ENCODE peak calls at places on chromosomes 5 and 9, in nine cellular contexts. One of them, this sample, is unnamed.

GRCh38 chr5:91178461-91178860 is 204.7 kb downstream of the ARRDC3 start:
- DNase-seq in endothelial cell of umbilical vein: peak
- DNase-seq in suprapubic skin: no peak
- DNase-seq in spleen: no peak
- DNase-seq in transverse colon: no peak
- DNase-seq in upper lobe of left lung: no peak
- DNase-seq in Panc1: no peak
- DNase-seq in breast epithelium: no peak
- DNase-seq in prostate gland: no peak
- DNase-seq in this sample: no peak

GRCh38 chr5:10243660-10244240 is 5.9 kb downstream of the ATPSCKMT start:
- DNase-seq in spleen: no peak
- DNase-seq in endothelial cell of umbilical vein: no peak
- DNase-seq in transverse colon: no peak
- DNase-seq in Panc1: no peak
- DNase-seq in breast epithelium: no peak
- DNase-seq in suprapubic skin: no peak
- DNase-seq in upper lobe of left lung: no peak
- DNase-seq in prostate gland: no peak
- DNase-seq in this sample: no peak

GRCh38 chr9:124248992-124249391 is 8.8 kb upstream of the NEK6 start:
- DNase-seq in Panc1: no peak
- DNase-seq in endothelial cell of umbilical vein: no peak
- DNase-seq in transverse colon: no peak
- DNase-seq in breast epithelium: no peak
- DNase-seq in spleen: no peak
- DNase-seq in upper lobe of left lung: no peak
- DNase-seq in suprapubic skin: no peak
- DNase-seq in prostate gland: no peak
- DNase-seq in this sample: no peak

GRCh38 chr5:107231191-107231590 is 439.5 kb downstream of the EFNA5 start:
- DNase-seq in prostate gland: no peak
- DNase-seq in Panc1: no peak
- DNase-seq in transverse colon: no peak
- DNase-seq in spleen: no peak
- DNase-seq in breast epithelium: no peak
- DNase-seq in upper lobe of left lung: no peak
- DNase-seq in endothelial cell of umbilical vein: no peak
- DNase-seq in suprapubic skin: no peak
- DNase-seq in this sample: no peak

GRCh38 chr5:59543826-59544442 is 349.6 kb downstream of the PDE4D start:
- DNase-seq in breast epithelium: peak
- DNase-seq in upper lobe of left lung: no peak
- DNase-seq in prostate gland: peak
- DNase-seq in Panc1: no peak
- DNase-seq in endothelial cell of umbilical vein: no peak
- DNase-seq in suprapubic skin: no peak
- DNase-seq in transverse colon: peak
- DNase-seq in spleen: no peak
- DNase-seq in this sample: no peak

GRCh38 chr9:117747571-117747970 is 43.4 kb downstream of the TLR4 start:
- DNase-seq in suprapubic skin: no peak
- DNase-seq in endothelial cell of umbilical vein: no peak
- DNase-seq in prostate gland: peak
- DNase-seq in Panc1: no peak
- DNase-seq in transverse colon: no peak
- DNase-seq in breast epithelium: no peak
- DNase-seq in upper lobe of left lung: no peak
- DNase-seq in spleen: no peak
- DNase-seq in this sample: no peak

GRCh38 chr9:23850242-23851023 is 24.4 kb upstream of the ELAVL2 start:
- DNase-seq in spleen: no peak
- DNase-seq in endothelial cell of umbilical vein: no peak
- DNase-seq in Panc1: no peak
- DNase-seq in transverse colon: no peak
- DNase-seq in upper lobe of left lung: no peak
- DNase-seq in suprapubic skin: no peak
- DNase-seq in breast epithelium: no peak
- DNase-seq in prostate gland: no peak
- DNase-seq in this sample: no peak

GRCh38 chr5:99169309-99169708 is 240.5 kb upstream of the CHD1 start:
- DNase-seq in spleen: no peak
- DNase-seq in breast epithelium: no peak
- DNase-seq in suprapubic skin: no peak
- DNase-seq in transverse colon: no peak
- DNase-seq in endothelial cell of umbilical vein: peak
- DNase-seq in Panc1: no peak
- DNase-seq in prostate gland: no peak
- DNase-seq in upper lobe of left lung: no peak
- DNase-seq in this sample: no peak

GRCh38 chr5:149135536-149136201 is 5.6 kb upstream of the ABLIM3 start:
- DNase-seq in endothelial cell of umbilical vein: peak
- DNase-seq in transverse colon: no peak
- DNase-seq in spleen: no peak
- DNase-seq in breast epithelium: no peak
- DNase-seq in suprapubic skin: no peak
- DNase-seq in prostate gland: no peak
- DNase-seq in Panc1: no peak
- DNase-seq in upper lobe of left lung: peak
- DNase-seq in this sample: no peak

GRCh38 chr9:121369595-121370265 is at the start of gene STOM:
- DNase-seq in spleen: no peak
- DNase-seq in transverse colon: peak
- DNase-seq in upper lobe of left lung: peak
- DNase-seq in prostate gland: peak
- DNase-seq in breast epithelium: peak
- DNase-seq in endothelial cell of umbilical vein: peak
- DNase-seq in Panc1: no peak
- DNase-seq in suprapubic skin: peak
- DNase-seq in this sample: peak

GRCh38 chr9:11618241-11618805 is 1005.5 kb upstream of the PTPRD start:
- DNase-seq in upper lobe of left lung: no peak
- DNase-seq in Panc1: no peak
- DNase-seq in suprapubic skin: peak
- DNase-seq in spleen: no peak
- DNase-seq in breast epithelium: no peak
- DNase-seq in endothelial cell of umbilical vein: no peak
- DNase-seq in prostate gland: no peak
- DNase-seq in transverse colon: no peak
- DNase-seq in this sample: no peak

DNA sequence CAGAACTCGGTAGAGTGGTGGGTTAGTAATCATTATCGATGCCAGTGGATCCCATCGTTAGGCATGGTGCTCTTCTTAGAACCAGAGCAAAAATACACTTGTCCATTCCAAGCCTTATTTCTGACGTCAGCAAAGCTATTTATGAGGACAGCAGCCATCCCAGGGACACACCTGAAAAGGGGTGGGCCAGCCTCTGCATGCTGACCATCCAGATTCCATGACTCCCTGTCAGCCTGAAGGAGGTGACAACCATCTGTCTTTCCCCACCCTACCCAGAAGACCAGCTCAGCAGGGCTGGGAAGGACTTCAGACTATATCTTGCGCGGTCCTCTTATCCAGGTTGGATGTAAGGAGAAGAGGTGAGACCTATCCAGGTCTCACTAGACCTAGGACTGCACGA is 5.7 kb upstream of the NIPAL4 start:
- DNase-seq in suprapubic skin: no peak
- DNase-seq in breast epithelium: no peak
- DNase-seq in transverse colon: no peak
- DNase-seq in spleen: no peak
- DNase-seq in Panc1: no peak
- DNase-seq in prostate gland: no peak
- DNase-seq in endothelial cell of umbilical vein: no peak
- DNase-seq in upper lobe of left lung: no peak
- DNase-seq in this sample: no peak
- TF ChIP-seq POLR2AphosphoS5 in suprapubic skin: no peak
- TF ChIP-seq POLR2AphosphoS5 in breast epithelium: no peak
- TF ChIP-seq POLR2AphosphoS5 in transverse colon: no peak
- TF ChIP-seq POLR2AphosphoS5 in spleen: no peak
- TF ChIP-seq POLR2AphosphoS5 in Panc1: no peak
- TF ChIP-seq POLR2AphosphoS5 in prostate gland: no peak
- TF ChIP-seq POLR2AphosphoS5 in endothelial cell of umbilical vein: no peak
- TF ChIP-seq POLR2AphosphoS5 in upper lobe of left lung: no peak
- TF ChIP-seq POLR2AphosphoS5 in this sample: no peak

DNA sequence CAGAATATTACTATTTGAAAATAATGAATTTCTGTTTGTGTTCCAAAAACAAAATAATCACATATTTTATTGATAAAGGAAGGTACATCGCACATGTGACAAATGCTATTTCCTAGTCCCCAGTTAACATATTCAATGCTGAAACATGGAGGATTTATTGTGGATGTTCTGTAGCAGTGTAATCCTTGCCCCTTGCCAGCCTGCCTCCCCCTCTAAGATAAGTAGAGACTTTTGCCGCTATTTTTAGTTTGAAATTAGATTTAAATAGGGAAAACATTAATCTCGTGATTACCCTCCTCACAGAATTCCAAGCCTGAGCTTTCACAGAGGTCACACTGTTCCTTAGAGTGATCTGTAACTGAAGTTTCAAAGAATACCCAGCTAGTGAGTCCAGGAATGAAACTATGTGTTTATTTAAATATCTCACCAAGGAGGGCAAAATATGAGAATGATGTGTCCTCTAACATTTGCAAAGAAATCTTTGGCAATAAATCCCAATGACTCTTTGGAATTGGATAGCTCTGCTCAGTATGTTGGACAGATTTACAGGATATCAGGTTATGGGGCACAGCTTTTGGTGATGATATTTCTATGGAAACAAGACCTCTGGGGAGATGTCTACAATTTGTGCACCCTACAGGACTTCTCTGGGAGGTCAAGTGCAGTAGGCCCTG is 17.3 kb downstream of the CTXN3 start:
- DNase-seq in spleen: no peak
- DNase-seq in upper lobe of left lung: no peak
- DNase-seq in transverse colon: no peak
- DNase-seq in breast epithelium: no peak
- DNase-seq in endothelial cell of umbilical vein: no peak
- DNase-seq in prostate gland: no peak
- DNase-seq in suprapubic skin: no peak
- DNase-seq in Panc1: no peak
- DNase-seq in this sample: no peak
- H3K27ac ChIP-seq in spleen: no peak
- H3K27ac ChIP-seq in upper lobe of left lung: no peak
- H3K27ac ChIP-seq in transverse colon: peak
- H3K27ac ChIP-seq in breast epithelium: peak
- H3K27ac ChIP-seq in endothelial cell of umbilical vein: no peak
- H3K27ac ChIP-seq in prostate gland: no peak
- H3K27ac ChIP-seq in suprapubic skin: no peak
- H3K27ac ChIP-seq in Panc1: no peak
- H3K27ac ChIP-seq in this sample: peak

GRCh38 chr9:70576121-70576520 is 161.7 kb upstream of the KLF9 start:
- DNase-seq in suprapubic skin: no peak
- DNase-seq in upper lobe of left lung: no peak
- DNase-seq in transverse colon: no peak
- DNase-seq in endothelial cell of umbilical vein: no peak
- DNase-seq in breast epithelium: no peak
- DNase-seq in spleen: no peak
- DNase-seq in prostate gland: no peak
- DNase-seq in Panc1: no peak
- DNase-seq in this sample: no peak

GRCh38 chr9:70573308-70573707 is 158.9 kb upstream of the KLF9 start:
- DNase-seq in breast epithelium: no peak
- DNase-seq in suprapubic skin: no peak
- DNase-seq in endothelial cell of umbilical vein: no peak
- DNase-seq in transverse colon: no peak
- DNase-seq in spleen: no peak
- DNase-seq in Panc1: no peak
- DNase-seq in prostate gland: no peak
- DNase-seq in upper lobe of left lung: no peak
- DNase-seq in this sample: no peak

GRCh38 chr9:70577671-70578070 is 163.2 kb upstream of the KLF9 start:
- DNase-seq in transverse colon: no peak
- DNase-seq in Panc1: no peak
- DNase-seq in breast epithelium: no peak
- DNase-seq in suprapubic skin: no peak
- DNase-seq in prostate gland: no peak
- DNase-seq in spleen: no peak
- DNase-seq in upper lobe of left lung: no peak
- DNase-seq in endothelial cell of umbilical vein: no peak
- DNase-seq in this sample: no peak

GRCh38 chr9:70571247-70571646 is 156.8 kb upstream of the KLF9 start:
- DNase-seq in endothelial cell of umbilical vein: no peak
- DNase-seq in Panc1: no peak
- DNase-seq in prostate gland: no peak
- DNase-seq in spleen: no peak
- DNase-seq in breast epithelium: no peak
- DNase-seq in suprapubic skin: no peak
- DNase-seq in transverse colon: no peak
- DNase-seq in upper lobe of left lung: no peak
- DNase-seq in this sample: no peak

DNA sequence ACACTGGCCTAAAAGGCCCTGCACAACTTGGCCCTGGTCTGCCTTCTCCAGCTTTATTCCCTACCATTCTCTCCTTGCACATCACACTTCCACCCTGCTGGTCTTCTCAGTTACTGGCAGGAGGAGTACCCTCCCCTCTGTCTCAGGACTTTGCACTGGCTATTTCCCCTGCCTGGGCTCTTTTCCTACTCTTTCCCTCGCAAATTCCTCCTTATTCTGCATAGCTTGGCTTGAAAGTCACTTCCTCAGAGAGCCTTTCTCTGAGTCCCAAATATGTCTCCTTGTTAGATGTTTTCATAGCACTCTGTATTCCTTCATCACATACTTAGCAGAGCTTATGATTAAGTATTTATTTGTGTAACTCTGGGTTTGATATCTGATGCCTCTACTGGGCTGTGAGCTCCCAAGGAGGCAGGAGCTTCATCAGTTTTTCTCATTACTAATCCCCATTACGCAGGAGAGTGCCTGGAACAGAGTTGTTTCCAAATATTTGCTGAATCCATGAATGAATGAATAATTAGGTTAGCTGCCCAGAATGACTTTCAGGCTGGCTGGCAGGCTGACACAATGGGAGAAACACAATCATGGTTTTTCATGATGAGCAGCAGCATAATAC is 159.9 kb upstream of the KLF9 start:
- DNase-seq in suprapubic skin: no peak
- DNase-seq in Panc1: no peak
- DNase-seq in spleen: no peak
- DNase-seq in endothelial cell of umbilical vein: peak
- DNase-seq in breast epithelium: no peak
- DNase-seq in upper lobe of left lung: no peak
- DNase-seq in prostate gland: no peak
- DNase-seq in transverse colon: no peak
- DNase-seq in this sample: peak
- TF ChIP-seq POLR2AphosphoS5 in suprapubic skin: no peak
- TF ChIP-seq POLR2AphosphoS5 in Panc1: no peak
- TF ChIP-seq POLR2AphosphoS5 in spleen: no peak
- TF ChIP-seq POLR2AphosphoS5 in endothelial cell of umbilical vein: no peak
- TF ChIP-seq POLR2AphosphoS5 in breast epithelium: peak
- TF ChIP-seq POLR2AphosphoS5 in upper lobe of left lung: peak
- TF ChIP-seq POLR2AphosphoS5 in prostate gland: peak
- TF ChIP-seq POLR2AphosphoS5 in transverse colon: no peak
- TF ChIP-seq POLR2AphosphoS5 in this sample: peak

DNA sequence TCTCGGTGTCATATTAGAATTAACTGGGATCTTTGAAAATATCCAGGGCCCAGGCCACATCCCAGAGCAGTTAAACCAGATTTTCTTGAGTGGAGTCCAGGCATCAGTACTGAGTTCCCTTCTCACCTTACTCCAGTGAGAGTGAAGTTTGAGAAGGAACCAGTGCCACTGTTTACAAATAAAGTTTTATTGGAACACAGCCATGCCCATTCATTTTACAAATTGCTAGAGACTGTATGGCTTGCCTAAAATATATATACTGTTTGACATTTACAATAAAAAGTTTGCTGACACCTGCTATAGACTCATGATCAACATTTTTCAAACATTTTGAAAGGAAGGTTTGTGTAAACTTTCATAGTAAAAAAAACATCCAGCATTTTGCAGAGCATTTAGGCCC is 63.7 kb upstream of the DMRT3 start:
- DNase-seq in suprapubic skin: no peak
- DNase-seq in prostate gland: no peak
- DNase-seq in endothelial cell of umbilical vein: no peak
- DNase-seq in upper lobe of left lung: no peak
- DNase-seq in breast epithelium: no peak
- DNase-seq in Panc1: no peak
- DNase-seq in transverse colon: no peak
- DNase-seq in spleen: no peak
- DNase-seq in this sample: no peak
- H3K27ac ChIP-seq in suprapubic skin: no peak
- H3K27ac ChIP-seq in prostate gland: no peak
- H3K27ac ChIP-seq in endothelial cell of umbilical vein: no peak
- H3K27ac ChIP-seq in upper lobe of left lung: no peak
- H3K27ac ChIP-seq in breast epithelium: no peak
- H3K27ac ChIP-seq in Panc1: no peak
- H3K27ac ChIP-seq in transverse colon: no peak
- H3K27ac ChIP-seq in spleen: no peak
- H3K27ac ChIP-seq in this sample: no peak

This sample was measured in esophagus muscularis mucosa.